ENCODE peak calls at places on chromosomes 7 and 10, in eight cellular contexts. One of them, this sample, is unnamed.
A peak's percentile ranks its signal among the peaks of the same experiment; 100 is the strongest.

GRCh38 chr10:34809796-34810195 is 5.3 kb downstream of the PARD3 start:
- DNase-seq in activated CD8-positive, alpha-beta memory T cell treated with anti-CD3 and anti-CD28 coated beads, Interleukin-2, amount 10 ng/mL, durations not matched to agents 7 days and 5 days: no peak
- DNase-seq in NCI-H748 treated with DMSO at 0.1 percent for 48 hours: no peak
- DNase-seq in lower leg skin: no peak
- DNase-seq in HEK293T: no peak
- DNase-seq in frontal cortex: no peak
- DNase-seq in iPS-NIHi11: no peak
- DNase-seq in NAMALWA: no peak
- DNase-seq in this sample: no peak

GRCh38 chr7:38232475-38233366 is 40.7 kb downstream of the TARP start:
- DNase-seq in activated CD8-positive, alpha-beta memory T cell treated with anti-CD3 and anti-CD28 coated beads, Interleukin-2, amount 10 ng/mL, durations not matched to agents 7 days and 5 days: peak; percentile 95
- DNase-seq in NCI-H748 treated with DMSO at 0.1 percent for 48 hours: no peak
- DNase-seq in lower leg skin: no peak
- DNase-seq in HEK293T: no peak
- DNase-seq in frontal cortex: no peak
- DNase-seq in iPS-NIHi11: no peak
- DNase-seq in NAMALWA: peak; percentile 17
- DNase-seq in this sample: no peak

GRCh38 chr7:134449596-134450194 is 9.2 kb downstream of the AKR1B1 start:
- DNase-seq in activated CD8-positive, alpha-beta memory T cell treated with anti-CD3 and anti-CD28 coated beads, Interleukin-2, amount 10 ng/mL, durations not matched to agents 7 days and 5 days: no peak
- DNase-seq in NCI-H748 treated with DMSO at 0.1 percent for 48 hours: no peak
- DNase-seq in lower leg skin: no peak
- DNase-seq in HEK293T: no peak
- DNase-seq in frontal cortex: no peak
- DNase-seq in iPS-NIHi11: no peak
- DNase-seq in NAMALWA: no peak
- DNase-seq in this sample: no peak

GRCh38 chr7:2802082-2802481 is 42.0 kb downstream of the GNA12 start:
- DNase-seq in activated CD8-positive, alpha-beta memory T cell treated with anti-CD3 and anti-CD28 coated beads, Interleukin-2, amount 10 ng/mL, durations not matched to agents 7 days and 5 days: no peak
- DNase-seq in NCI-H748 treated with DMSO at 0.1 percent for 48 hours: no peak
- DNase-seq in lower leg skin: no peak
- DNase-seq in HEK293T: no peak
- DNase-seq in frontal cortex: no peak
- DNase-seq in iPS-NIHi11: no peak
- DNase-seq in NAMALWA: no peak
- DNase-seq in this sample: no peak

GRCh38 chr7:107913846-107914245 is 22.9 kb downstream of the DLD start:
- DNase-seq in activated CD8-positive, alpha-beta memory T cell treated with anti-CD3 and anti-CD28 coated beads, Interleukin-2, amount 10 ng/mL, durations not matched to agents 7 days and 5 days: no peak
- DNase-seq in NCI-H748 treated with DMSO at 0.1 percent for 48 hours: no peak
- DNase-seq in lower leg skin: no peak
- DNase-seq in HEK293T: no peak
- DNase-seq in frontal cortex: no peak
- DNase-seq in iPS-NIHi11: no peak
- DNase-seq in NAMALWA: no peak
- DNase-seq in this sample: no peak

GRCh38 chr7:1495564-1496242 is 8.5 kb downstream of the INTS1 start:
- DNase-seq in activated CD8-positive, alpha-beta memory T cell treated with anti-CD3 and anti-CD28 coated beads, Interleukin-2, amount 10 ng/mL, durations not matched to agents 7 days and 5 days: no peak
- DNase-seq in NCI-H748 treated with DMSO at 0.1 percent for 48 hours: no peak
- DNase-seq in lower leg skin: no peak
- DNase-seq in HEK293T: no peak
- DNase-seq in frontal cortex: no peak
- DNase-seq in iPS-NIHi11: no peak
- DNase-seq in NAMALWA: no peak
- DNase-seq in this sample: no peak

GRCh38 chr7:51082940-51083533 is 233.6 kb downstream of the COBL start:
- DNase-seq in activated CD8-positive, alpha-beta memory T cell treated with anti-CD3 and anti-CD28 coated beads, Interleukin-2, amount 10 ng/mL, durations not matched to agents 7 days and 5 days: no peak
- DNase-seq in NCI-H748 treated with DMSO at 0.1 percent for 48 hours: no peak
- DNase-seq in lower leg skin: peak; percentile 57
- DNase-seq in HEK293T: no peak
- DNase-seq in frontal cortex: no peak
- DNase-seq in iPS-NIHi11: no peak
- DNase-seq in NAMALWA: no peak
- DNase-seq in this sample: no peak

GRCh38 chr10:77791506-77791905 is 135.0 kb downstream of the DLG5 start:
- DNase-seq in activated CD8-positive, alpha-beta memory T cell treated with anti-CD3 and anti-CD28 coated beads, Interleukin-2, amount 10 ng/mL, durations not matched to agents 7 days and 5 days: no peak
- DNase-seq in NCI-H748 treated with DMSO at 0.1 percent for 48 hours: no peak
- DNase-seq in lower leg skin: no peak
- DNase-seq in HEK293T: no peak
- DNase-seq in frontal cortex: no peak
- DNase-seq in iPS-NIHi11: no peak
- DNase-seq in NAMALWA: no peak
- DNase-seq in this sample: no peak

GRCh38 chr10:50927522-50928189 is 42.2 kb upstream of the A1CF start:
- DNase-seq in activated CD8-positive, alpha-beta memory T cell treated with anti-CD3 and anti-CD28 coated beads, Interleukin-2, amount 10 ng/mL, durations not matched to agents 7 days and 5 days: no peak
- DNase-seq in NCI-H748 treated with DMSO at 0.1 percent for 48 hours: no peak
- DNase-seq in lower leg skin: no peak
- DNase-seq in HEK293T: no peak
- DNase-seq in frontal cortex: no peak
- DNase-seq in iPS-NIHi11: no peak
- DNase-seq in NAMALWA: no peak
- DNase-seq in this sample: no peak

GRCh38 chr7:27774717-27775328 is 34.9 kb downstream of the TAX1BP1 start:
- DNase-seq in activated CD8-positive, alpha-beta memory T cell treated with anti-CD3 and anti-CD28 coated beads, Interleukin-2, amount 10 ng/mL, durations not matched to agents 7 days and 5 days: no peak
- DNase-seq in NCI-H748 treated with DMSO at 0.1 percent for 48 hours: no peak
- DNase-seq in lower leg skin: no peak
- DNase-seq in HEK293T: peak; percentile 10
- DNase-seq in frontal cortex: no peak
- DNase-seq in iPS-NIHi11: no peak
- DNase-seq in NAMALWA: peak; percentile 66
- DNase-seq in this sample: no peak

GRCh38 chr7:149463500-149464161 is 2.8 kb upstream of the ZNF777 start:
- DNase-seq in activated CD8-positive, alpha-beta memory T cell treated with anti-CD3 and anti-CD28 coated beads, Interleukin-2, amount 10 ng/mL, durations not matched to agents 7 days and 5 days: no peak
- DNase-seq in NCI-H748 treated with DMSO at 0.1 percent for 48 hours: no peak
- DNase-seq in lower leg skin: no peak
- DNase-seq in HEK293T: no peak
- DNase-seq in frontal cortex: no peak
- DNase-seq in iPS-NIHi11: no peak
- DNase-seq in NAMALWA: no peak
- DNase-seq in this sample: no peak

GRCh38 chr7:47181609-47182264 is 400.2 kb downstream of the TNS3 start:
- DNase-seq in activated CD8-positive, alpha-beta memory T cell treated with anti-CD3 and anti-CD28 coated beads, Interleukin-2, amount 10 ng/mL, durations not matched to agents 7 days and 5 days: no peak
- DNase-seq in NCI-H748 treated with DMSO at 0.1 percent for 48 hours: no peak
- DNase-seq in lower leg skin: no peak
- DNase-seq in HEK293T: no peak
- DNase-seq in frontal cortex: no peak
- DNase-seq in iPS-NIHi11: no peak
- DNase-seq in NAMALWA: no peak
- DNase-seq in this sample: no peak

GRCh38 chr7:128197586-128197985 is 43.5 kb upstream of the LEP start:
- DNase-seq in activated CD8-positive, alpha-beta memory T cell treated with anti-CD3 and anti-CD28 coated beads, Interleukin-2, amount 10 ng/mL, durations not matched to agents 7 days and 5 days: peak; percentile 7
- DNase-seq in NCI-H748 treated with DMSO at 0.1 percent for 48 hours: no peak
- DNase-seq in lower leg skin: peak; percentile 42
- DNase-seq in HEK293T: no peak
- DNase-seq in frontal cortex: no peak
- DNase-seq in iPS-NIHi11: no peak
- DNase-seq in NAMALWA: no peak
- DNase-seq in this sample: no peak

GRCh38 chr10:79066460-79067240 is 2.1 kb upstream of the ZMIZ1 start:
- DNase-seq in activated CD8-positive, alpha-beta memory T cell treated with anti-CD3 and anti-CD28 coated beads, Interleukin-2, amount 10 ng/mL, durations not matched to agents 7 days and 5 days: no peak
- DNase-seq in NCI-H748 treated with DMSO at 0.1 percent for 48 hours: no peak
- DNase-seq in lower leg skin: no peak
- DNase-seq in HEK293T: peak; percentile 30
- DNase-seq in frontal cortex: peak; percentile 44
- DNase-seq in iPS-NIHi11: no peak
- DNase-seq in NAMALWA: no peak
- DNase-seq in this sample: peak; percentile 82

GRCh38 chr7:8290645-8291308 is 28.8 kb upstream of the ICA1 start:
- DNase-seq in activated CD8-positive, alpha-beta memory T cell treated with anti-CD3 and anti-CD28 coated beads, Interleukin-2, amount 10 ng/mL, durations not matched to agents 7 days and 5 days: no peak
- DNase-seq in NCI-H748 treated with DMSO at 0.1 percent for 48 hours: peak; percentile 94
- DNase-seq in lower leg skin: no peak
- DNase-seq in HEK293T: peak; percentile 21
- DNase-seq in frontal cortex: no peak
- DNase-seq in iPS-NIHi11: no peak
- DNase-seq in NAMALWA: no peak
- DNase-seq in this sample: no peak

GRCh38 chr7:92848441-92848840 is 12.1 kb upstream of the CDK6 start:
- DNase-seq in activated CD8-positive, alpha-beta memory T cell treated with anti-CD3 and anti-CD28 coated beads, Interleukin-2, amount 10 ng/mL, durations not matched to agents 7 days and 5 days: no peak
- DNase-seq in NCI-H748 treated with DMSO at 0.1 percent for 48 hours: no peak
- DNase-seq in lower leg skin: no peak
- DNase-seq in HEK293T: no peak
- DNase-seq in frontal cortex: no peak
- DNase-seq in iPS-NIHi11: no peak
- DNase-seq in NAMALWA: no peak
- DNase-seq in this sample: no peak

GRCh38 chr10:110337401-110337800 is 32.7 kb upstream of the SMNDC1 start:
- DNase-seq in activated CD8-positive, alpha-beta memory T cell treated with anti-CD3 and anti-CD28 coated beads, Interleukin-2, amount 10 ng/mL, durations not matched to agents 7 days and 5 days: no peak
- DNase-seq in NCI-H748 treated with DMSO at 0.1 percent for 48 hours: no peak
- DNase-seq in lower leg skin: no peak
- DNase-seq in HEK293T: no peak
- DNase-seq in frontal cortex: no peak
- DNase-seq in iPS-NIHi11: no peak
- DNase-seq in NAMALWA: no peak
- DNase-seq in this sample: no peak